ENCODE peak calls at places on chromosome 12, in four cellular contexts. V, C, K and D are unnamed samples.

GRCh38 chr12:109994262-109995175 is 1.6 kb downstream of the GIT2 start:
- DNase-seq in V (no peak), C (no peak), K (no peak), D (no peak)

GRCh38 chr12:123107926-123108681 is 42.8 kb downstream of the PITPNM2 start:
- DNase-seq in V (no peak), C (no peak), K (no peak), D (no peak)

GRCh38 chr12:3728686-3729085 is 24.2 kb downstream of the CRACR2A start:
- DNase-seq in V (no peak), C (no peak), K (no peak), D (no peak)

GRCh38 chr12:129901256-129901655 is 2.6 kb downstream of the TMEM132D start:
- DNase-seq in V (no peak), C (no peak), K (no peak), D (no peak)

GRCh38 chr12:78530065-78530765 is 334.4 kb upstream of the SYT1 start:
- DNase-seq in V (no peak), C (no peak), K (peak), D (no peak)

GRCh38 chr12:6552140-6552551 is 3.7 kb downstream of the IFFO1 start:
- DNase-seq in V (no peak), C (no peak), K (no peak), D (no peak)

GRCh38 chr12:131607658-131608447 is 103.0 kb upstream of the SFSWAP start:
- DNase-seq in V (no peak), C (no peak), K (no peak), D (no peak)

GRCh38 chr12:53078425-53079225 is 565 bp downstream of the SPRYD3 start:
- DNase-seq in V (no peak), C (no peak), K (no peak), D (no peak)

GRCh38 chr12:69497308-69498026 is 27.3 kb downstream of the FRS2 start:
- DNase-seq in V (no peak), C (no peak), K (no peak), D (no peak)

GRCh38 chr12:65525501-65526141 is 247.1 kb downstream of the MSRB3 start:
- DNase-seq in V (no peak), C (no peak), K (no peak), D (no peak)

GRCh38 chr12:24853588-24853987 is 95.3 kb downstream of the BCAT1 start:
- DNase-seq in V (no peak), C (no peak), K (no peak), D (no peak)

GRCh38 chr12:8026282-8026637 is 6.3 kb upstream of the FOXJ2 start:
- DNase-seq in V (no peak), C (no peak), K (no peak), D (no peak)

GRCh38 chr12:553216-554000 is 93.7 kb downstream of the B4GALNT3 start:
- DNase-seq in V (no peak), C (no peak), K (no peak), D (no peak)

GRCh38 chr12:32444895-32445294 is 45.5 kb downstream of the FGD4 start:
- DNase-seq in V (no peak), C (no peak), K (peak), D (peak)

GRCh38 chr12:2290091-2290490 is 237.3 kb downstream of the CACNA1C start:
- DNase-seq in V (no peak), C (no peak), K (no peak), D (no peak)

GRCh38 chr12:10194160-10194559 is 15.3 kb downstream of the TMEM52B start:
- DNase-seq in V (no peak), C (no peak), K (no peak), D (no peak)

GRCh38 chr12:89192419-89192818 is 159.9 kb downstream of the DUSP6 start:
- DNase-seq in V (no peak), C (no peak), K (no peak), D (no peak)

GRCh38 chr12:42742691-42743090 is 153.1 kb upstream of the PRICKLE1 start:
- DNase-seq in V (no peak), C (no peak), K (peak), D (no peak)

GRCh38 chr12:20508362-20508761 is 140.0 kb downstream of the PDE3A start:
- DNase-seq in V (no peak), C (no peak), K (no peak), D (no peak)

GRCh38 chr12:48128800-48129199 is 9.6 kb downstream of the PFKM start:
- DNase-seq in V (no peak), C (no peak), K (peak), D (no peak)